ENCODE peak calls at places on chromosomes 13 and 19, in six cellular contexts. I is activated naive CD4-positive, alpha-beta T cell treated with anti-CD3 and anti-CD28 coated beads, Interleukin-2, amount 50 U/mL, for 16 hours; L is amygdala; G is glutamatergic neuron; W is Right ventricle myocardium superior; X is GF-D8. Y is an unnamed sample.

GRCh38 chr19:16524991-16525734 is 17.1 kb downstream of the CHERP start:
- DNase-seq in L (no peak), X (no peak), W (no peak), G (no peak), I (no peak), Y (no peak)

GRCh38 chr19:8611890-8612806 is 1.6 kb upstream of the ADAMTS10 start:
- DNase-seq in G (no peak), L (no peak), X (no peak), W (peak), I (no peak), Y (no peak)

GRCh38 chr13:43797869-43798268 is 11.1 kb upstream of the ENOX1 start:
- DNase-seq in W (no peak), L (no peak), X (no peak), G (no peak), I (no peak), Y (no peak)

GRCh38 chr19:11347546-11347945 is 1.2 kb downstream of the CCDC159 start:
- DNase-seq in W (no peak), L (no peak), G (no peak), X (no peak), I (no peak), Y (no peak)

GRCh38 chr13:94210826-94211225 is 268.7 kb downstream of the DCT start:
- DNase-seq in X (no peak), G (no peak), L (no peak), I (no peak), W (no peak), Y (no peak)

GRCh38 chr13:44302948-44303575 is 70.6 kb upstream of the SERP2 start:
- DNase-seq in I (no peak), G (no peak), L (no peak), X (no peak), W (no peak), Y (no peak)

GRCh38 chr13:20553309-20553708 is 13.6 kb upstream of the IFT88 start:
- DNase-seq in X (no peak), G (no peak), W (no peak), L (peak), I (no peak), Y (no peak)

GRCh38 chr13:73740681-73741080 is 393.5 kb downstream of the KLF12 start:
- DNase-seq in W (no peak), X (no peak), I (no peak), G (no peak), L (peak), Y (no peak)

GRCh38 chr13:82356667-82357066 is 1525.6 kb downstream of the SLITRK1 start:
- DNase-seq in X (no peak), W (no peak), L (no peak), G (no peak), I (no peak), Y (no peak)

GRCh38 chr13:43335669-43336068 is 312.3 kb downstream of the DNAJC15 start:
- DNase-seq in G (no peak), L (no peak), W (no peak), X (no peak), I (no peak), Y (no peak)

GRCh38 chr19:29812881-29813275 is 1.1 kb downstream of the CCNE1 start:
- DNase-seq in X (no peak), W (no peak), G (no peak), L (no peak), I (no peak), Y (no peak)

GRCh38 chr13:93146584-93147292 is 79.9 kb upstream of the GPC6 start:
- DNase-seq in G (no peak), X (no peak), I (no peak), W (no peak), L (no peak), Y (no peak)

GRCh38 chr19:2081873-2082810 is 14.0 kb downstream of the MOB3A start:
- DNase-seq in I (no peak), L (no peak), W (no peak), G (no peak), X (no peak), Y (peak)

GRCh38 chr19:30268601-30269000 is 103.6 kb upstream of the ZNF536 start:
- DNase-seq in X (no peak), W (no peak), G (no peak), I (no peak), L (no peak), Y (no peak)

GRCh38 chr13:90485441-90485840 is 862.0 kb upstream of the MIR17HG start:
- DNase-seq in G (no peak), I (no peak), X (no peak), L (no peak), W (no peak), Y (no peak)

GRCh38 chr13:61852116-61852515 is 436.5 kb upstream of the PCDH20 start:
- DNase-seq in W (no peak), I (no peak), G (no peak), X (no peak), L (no peak), Y (no peak)

GRCh38 chr13:79995334-79995733 is 345.6 kb downstream of the SPRY2 start:
- DNase-seq in G (no peak), L (no peak), X (no peak), W (no peak), I (no peak), Y (no peak)

GRCh38 chr13:49436890-49437289 is 7.0 kb downstream of the CAB39L start:
- DNase-seq in G (no peak), L (no peak), I (no peak), X (no peak), W (peak), Y (no peak)

GRCh38 chr19:19420570-19421301 is 15.3 kb downstream of the GATAD2A start:
- DNase-seq in G (no peak), I (no peak), W (no peak), L (no peak), X (peak), Y (no peak)

GRCh38 chr13:95243207-95243606 is 58.0 kb downstream of the ABCC4 start:
- DNase-seq in G (no peak), X (no peak), L (no peak), W (no peak), I (no peak), Y (no peak)

GRCh38 chr19:38583219-38583984 is 34.4 kb downstream of the MAP4K1 start:
- DNase-seq in L (no peak), X (no peak), G (no peak), W (no peak), I (no peak), Y (peak)

GRCh38 chr13:42758515-42758914 is 22.9 kb upstream of the FAM216B start:
- DNase-seq in I (no peak), G (no peak), L (no peak), X (no peak), W (no peak), Y (no peak)

GRCh38 chr19:16888629-16889371 is at the start of gene F2RL3:
- DNase-seq in L (no peak), X (peak), I (no peak), G (no peak), W (peak), Y (peak)

GRCh38 chr19:4352701-4353121 is 9.3 kb downstream of the MPND start:
- DNase-seq in W (peak), G (peak), X (no peak), I (peak), L (no peak), Y (peak)

GRCh38 chr13:44362394-44363040 is 11.1 kb upstream of the SERP2 start:
- DNase-seq in G (no peak), I (no peak), L (no peak), X (no peak), W (no peak), Y (no peak)

GRCh38 chr13:51882570-51883225 is 20.9 kb downstream of the CCDC70 start:
- DNase-seq in L (no peak), G (no peak), X (no peak), W (no peak), I (no peak), Y (no peak)

GRCh38 chr13:33730147-33730546 is 87.8 kb upstream of the RFC3 start:
- DNase-seq in X (no peak), I (no peak), W (no peak), G (no peak), L (no peak), Y (no peak)

GRCh38 chr13:42239644-42240043 is 32.3 kb upstream of the AKAP11 start:
- DNase-seq in G (no peak), W (no peak), X (no peak), L (no peak), I (no peak), Y (no peak)

GRCh38 chr13:79271616-79272015 is 134.4 kb downstream of the RBM26 start:
- DNase-seq in X (no peak), L (no peak), W (no peak), G (no peak), I (no peak), Y (no peak)

GRCh38 chr19:18441804-18442788 is 4.2 kb upstream of the ISYNA1 start:
- DNase-seq in I (no peak), X (no peak), G (no peak), W (no peak), L (no peak), Y (no peak)